ENCODE peak calls at places on chromosomes 6 and 20, in five cellular contexts. One of them, this sample, is unnamed.

GRCh38 chr20:10022615-10023014 is 12.2 kb upstream of the ANKEF1 start:
- DNase-seq in IMR-90: no peak
- DNase-seq in lower leg skin: no peak
- DNase-seq in Peyer's patch: no peak
- DNase-seq in tibial nerve: no peak
- DNase-seq in this sample: no peak

GRCh38 chr6:53361549-53362031 is 12.8 kb upstream of the ELOVL5 start:
- DNase-seq in IMR-90: peak; percentile 30
- DNase-seq in lower leg skin: no peak
- DNase-seq in Peyer's patch: no peak
- DNase-seq in tibial nerve: no peak
- DNase-seq in this sample: no peak

GRCh38 chr20:1562622-1563021 is 5.1 kb upstream of the SIRPD start:
- DNase-seq in IMR-90: no peak
- DNase-seq in lower leg skin: no peak
- DNase-seq in Peyer's patch: no peak
- DNase-seq in tibial nerve: no peak
- DNase-seq in this sample: no peak

GRCh38 chr20:63846128-63846771 is 15.0 kb upstream of the ABHD16B start:
- DNase-seq in IMR-90: no peak
- DNase-seq in lower leg skin: no peak
- DNase-seq in Peyer's patch: no peak
- DNase-seq in tibial nerve: no peak
- DNase-seq in this sample: peak; percentile 64

GRCh38 chr6:144377586-144377985 is 92.5 kb downstream of the UTRN start:
- DNase-seq in IMR-90: peak; percentile 86
- DNase-seq in lower leg skin: no peak
- DNase-seq in Peyer's patch: no peak
- DNase-seq in tibial nerve: no peak
- DNase-seq in this sample: no peak

GRCh38 chr6:3453410-3453809 is 3.4 kb downstream of the SLC22A23 start:
- DNase-seq in IMR-90: no peak
- DNase-seq in lower leg skin: no peak
- DNase-seq in Peyer's patch: no peak
- DNase-seq in tibial nerve: no peak
- DNase-seq in this sample: no peak

GRCh38 chr6:14547284-14548001 is 429.9 kb downstream of the CD83 start:
- DNase-seq in IMR-90: no peak
- DNase-seq in lower leg skin: no peak
- DNase-seq in Peyer's patch: no peak
- DNase-seq in tibial nerve: no peak
- DNase-seq in this sample: no peak

GRCh38 chr20:14441201-14441600 is 103.8 kb upstream of the FLRT3 start:
- DNase-seq in IMR-90: peak; percentile 68
- DNase-seq in lower leg skin: no peak
- DNase-seq in Peyer's patch: no peak
- DNase-seq in tibial nerve: no peak
- DNase-seq in this sample: no peak

GRCh38 chr6:125913864-125914351 is 42.7 kb upstream of the HINT3 start:
- DNase-seq in IMR-90: peak; percentile 100
- DNase-seq in lower leg skin: no peak
- DNase-seq in Peyer's patch: no peak
- DNase-seq in tibial nerve: no peak
- DNase-seq in this sample: no peak

GRCh38 chr6:95848717-95849116 is 167.1 kb upstream of the FUT9 start:
- DNase-seq in IMR-90: no peak
- DNase-seq in lower leg skin: no peak
- DNase-seq in Peyer's patch: no peak
- DNase-seq in tibial nerve: no peak
- DNase-seq in this sample: no peak

GRCh38 chr6:157020398-157021266 is 243.5 kb downstream of the ARID1B start:
- DNase-seq in IMR-90: peak; percentile 67
- DNase-seq in lower leg skin: peak; percentile 93
- DNase-seq in Peyer's patch: no peak
- DNase-seq in tibial nerve: peak; percentile 52
- DNase-seq in this sample: no peak

GRCh38 chr6:154920502-154921200 is 74.5 kb upstream of the TIAM2 start:
- DNase-seq in IMR-90: no peak
- DNase-seq in lower leg skin: peak; percentile 37
- DNase-seq in Peyer's patch: no peak
- DNase-seq in tibial nerve: no peak
- DNase-seq in this sample: no peak

DNA sequence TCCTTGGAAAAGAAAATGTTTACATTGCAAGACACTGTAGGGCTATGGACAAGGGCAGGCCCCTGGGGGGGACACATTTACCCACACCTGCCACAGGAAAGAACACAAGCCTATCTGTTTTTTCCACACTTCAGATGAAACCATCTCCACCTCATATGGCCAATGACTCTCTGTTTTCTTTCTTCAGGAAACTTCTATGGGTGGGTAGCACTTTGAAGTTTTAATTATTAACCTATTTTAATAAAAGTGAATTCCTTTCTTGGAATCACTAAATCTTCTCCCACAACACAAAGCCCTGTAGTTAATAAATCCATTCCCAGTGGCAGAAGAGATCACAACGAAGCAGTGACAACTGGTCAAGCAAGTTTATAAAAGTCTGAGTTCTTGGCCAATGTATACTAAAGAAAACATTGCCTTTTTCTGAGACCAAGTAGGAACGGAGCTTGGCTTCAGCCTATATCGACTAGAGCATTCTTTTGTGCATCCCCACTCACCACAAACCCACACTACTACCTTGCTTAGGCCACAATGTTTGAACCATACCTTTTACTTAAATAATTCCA is 125.1 kb upstream of the CARMIL1 start:
- DNase-seq in IMR-90: no peak
- DNase-seq in lower leg skin: no peak
- DNase-seq in Peyer's patch: no peak
- DNase-seq in tibial nerve: no peak
- DNase-seq in this sample: no peak
- TF ChIP-seq POLR2A in IMR-90: no peak
- TF ChIP-seq POLR2A in lower leg skin: no peak
- TF ChIP-seq POLR2A in Peyer's patch: no peak
- TF ChIP-seq POLR2A in tibial nerve: no peak
- TF ChIP-seq POLR2A in this sample: no peak

GRCh38 chr6:146857960-146858308 is 259.2 kb downstream of the ADGB start:
- DNase-seq in IMR-90: no peak
- DNase-seq in lower leg skin: no peak
- DNase-seq in Peyer's patch: no peak
- DNase-seq in tibial nerve: peak; percentile 22
- DNase-seq in this sample: no peak
- TF ChIP-seq POLR2A in IMR-90: no peak
- TF ChIP-seq POLR2A in lower leg skin: no peak
- TF ChIP-seq POLR2A in Peyer's patch: no peak
- TF ChIP-seq POLR2A in tibial nerve: no peak
- TF ChIP-seq POLR2A in this sample: no peak

GRCh38 chr6:16239090-16239797 is 857 bp downstream of the GMPR start:
- DNase-seq in IMR-90: peak; percentile 44
- DNase-seq in lower leg skin: peak; percentile 92
- DNase-seq in Peyer's patch: peak; percentile 64
- DNase-seq in tibial nerve: peak; percentile 54
- DNase-seq in this sample: peak; percentile 80
- TF ChIP-seq POLR2A in IMR-90: no peak
- TF ChIP-seq POLR2A in lower leg skin: no peak
- TF ChIP-seq POLR2A in Peyer's patch: no peak
- TF ChIP-seq POLR2A in tibial nerve: no peak
- TF ChIP-seq POLR2A in this sample: no peak

DNA sequence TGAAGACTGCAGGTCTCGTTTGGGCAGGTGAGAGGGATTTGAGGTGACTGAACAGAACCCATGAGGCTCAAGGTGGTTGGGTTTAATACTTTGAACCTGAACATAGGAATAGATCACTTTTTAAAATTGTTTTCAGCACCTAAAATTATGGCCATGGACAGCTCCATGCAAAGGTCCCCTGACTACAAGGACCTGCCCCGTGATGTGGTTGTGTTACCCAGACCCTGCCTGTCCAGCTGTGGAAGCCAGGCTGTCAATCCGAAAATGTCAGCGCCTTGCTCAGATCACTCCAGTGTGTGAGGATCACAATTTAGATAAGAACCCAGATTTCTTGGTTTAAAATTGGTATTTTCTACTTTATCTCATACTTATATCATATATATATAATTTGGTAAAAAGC is 23.8 kb upstream of the RPS6KA2 start:
- DNase-seq in IMR-90: no peak
- DNase-seq in lower leg skin: no peak
- DNase-seq in Peyer's patch: no peak
- DNase-seq in tibial nerve: no peak
- DNase-seq in this sample: peak; percentile 13
- TF ChIP-seq POLR2A in IMR-90: no peak
- TF ChIP-seq POLR2A in lower leg skin: no peak
- TF ChIP-seq POLR2A in Peyer's patch: no peak
- TF ChIP-seq POLR2A in tibial nerve: no peak
- TF ChIP-seq POLR2A in this sample: no peak

GRCh38 chr6:158408552-158409130 is 96.4 kb downstream of the TULP4 start:
- DNase-seq in IMR-90: peak; percentile 76
- DNase-seq in lower leg skin: no peak
- DNase-seq in Peyer's patch: no peak
- DNase-seq in tibial nerve: peak; percentile 53
- DNase-seq in this sample: no peak
- TF ChIP-seq POLR2A in IMR-90: no peak
- TF ChIP-seq POLR2A in lower leg skin: no peak
- TF ChIP-seq POLR2A in Peyer's patch: no peak
- TF ChIP-seq POLR2A in tibial nerve: no peak
- TF ChIP-seq POLR2A in this sample: no peak

DNA sequence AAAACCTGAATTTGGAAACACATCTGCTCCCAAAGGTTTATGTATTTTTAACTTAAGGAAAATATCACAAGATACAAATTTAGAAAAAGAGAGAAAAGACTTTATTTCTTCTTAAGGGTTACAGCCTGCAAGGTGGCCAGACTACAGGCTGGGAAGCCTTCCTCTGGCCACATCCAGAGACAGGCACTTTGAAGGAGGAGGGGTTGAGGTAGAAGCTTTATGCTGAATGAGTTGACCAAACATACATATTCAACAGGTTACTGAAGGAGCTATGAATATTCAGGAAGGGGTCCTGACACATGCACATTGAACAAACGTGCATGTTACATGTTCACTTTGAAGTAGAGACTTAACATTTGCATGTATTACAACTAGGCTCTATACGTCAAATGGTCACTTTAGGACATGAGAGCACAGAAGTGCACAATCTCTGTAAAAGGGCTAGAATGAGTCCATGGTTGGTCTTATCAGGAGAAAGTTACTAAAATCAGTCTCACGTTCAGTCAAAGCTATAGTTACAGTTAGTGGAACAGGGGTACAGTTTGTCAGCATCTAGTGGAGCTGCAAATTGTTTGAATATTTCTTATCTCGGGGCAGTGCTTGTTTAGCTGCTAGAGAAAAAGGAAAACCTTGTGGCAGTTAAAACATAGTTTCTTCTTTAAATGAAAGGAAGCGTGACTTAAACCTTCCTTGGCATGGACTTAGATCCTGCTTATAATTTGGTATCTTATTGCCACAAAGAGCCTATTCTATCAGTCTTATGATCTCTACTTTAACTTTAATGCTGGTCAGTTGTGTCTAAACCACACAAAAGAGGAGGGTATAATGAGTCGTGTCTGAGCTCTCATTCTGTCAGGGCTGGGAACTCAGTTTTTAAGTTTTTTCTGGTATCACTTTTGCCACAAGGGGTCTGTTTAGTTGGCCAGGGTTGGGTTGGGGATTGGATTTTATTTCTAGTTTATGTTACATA is 4.6 kb upstream of the ZSCAN9 start:
- DNase-seq in IMR-90: peak; percentile 22
- DNase-seq in lower leg skin: no peak
- DNase-seq in Peyer's patch: no peak
- DNase-seq in tibial nerve: no peak
- DNase-seq in this sample: no peak
- TF ChIP-seq POLR2A in IMR-90: no peak
- TF ChIP-seq POLR2A in lower leg skin: no peak
- TF ChIP-seq POLR2A in Peyer's patch: no peak
- TF ChIP-seq POLR2A in tibial nerve: no peak
- TF ChIP-seq POLR2A in this sample: no peak

GRCh38 chr20:54199283-54199682 is 8.6 kb upstream of the PFDN4 start:
- DNase-seq in IMR-90: no peak
- DNase-seq in lower leg skin: no peak
- DNase-seq in Peyer's patch: no peak
- DNase-seq in tibial nerve: no peak
- DNase-seq in this sample: no peak

GRCh38 chr20:54197621-54198604 is 10.0 kb upstream of the PFDN4 start:
- DNase-seq in IMR-90: peak; percentile 49
- DNase-seq in lower leg skin: no peak
- DNase-seq in Peyer's patch: no peak
- DNase-seq in tibial nerve: no peak
- DNase-seq in this sample: peak; percentile 53

GRCh38 chr20:54195483-54196472 is 12.1 kb upstream of the PFDN4 start:
- DNase-seq in IMR-90: no peak
- DNase-seq in lower leg skin: no peak
- DNase-seq in Peyer's patch: no peak
- DNase-seq in tibial nerve: no peak
- DNase-seq in this sample: no peak

GRCh38 chr20:54193817-54194216 is 14.1 kb upstream of the PFDN4 start:
- DNase-seq in IMR-90: no peak
- DNase-seq in lower leg skin: no peak
- DNase-seq in Peyer's patch: no peak
- DNase-seq in tibial nerve: no peak
- DNase-seq in this sample: no peak

DNA sequence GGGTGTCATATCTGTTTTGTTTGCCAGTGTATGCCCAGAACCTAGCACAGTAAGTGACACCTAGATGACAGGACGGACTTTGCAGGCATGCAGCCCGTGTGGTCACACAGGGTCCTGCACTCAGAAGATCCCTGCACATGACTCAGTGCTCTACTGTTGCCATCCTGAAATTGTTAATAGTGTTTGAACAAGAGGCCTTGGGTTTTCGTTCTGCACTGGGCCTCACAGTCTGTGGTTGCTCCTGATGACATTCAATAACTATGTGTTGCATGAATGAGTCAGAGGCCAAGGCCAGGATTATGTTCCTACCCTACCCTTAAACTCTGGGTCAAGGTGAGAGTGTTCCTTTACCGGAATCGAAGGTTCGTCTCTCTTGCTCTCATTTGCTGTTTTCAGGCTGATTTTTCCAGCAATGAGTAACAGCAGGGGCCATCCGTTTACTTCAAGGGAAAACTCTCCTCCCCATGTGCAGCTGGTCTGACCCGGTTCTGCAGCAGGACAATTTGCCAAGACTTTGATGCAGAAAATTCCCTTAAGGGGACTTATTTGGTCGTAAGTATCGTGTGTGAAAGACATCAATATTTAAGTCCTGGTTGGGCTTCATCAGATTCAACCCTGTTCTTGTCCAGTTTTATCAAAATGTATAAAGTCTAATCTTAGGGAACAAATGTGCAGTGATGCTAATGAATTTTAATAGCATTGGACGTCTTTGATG is 13.0 kb upstream of the PFDN4 start:
- DNase-seq in IMR-90: peak; percentile 3
- DNase-seq in lower leg skin: no peak
- DNase-seq in Peyer's patch: no peak
- DNase-seq in tibial nerve: no peak
- DNase-seq in this sample: no peak
- TF ChIP-seq POLR2A in IMR-90: no peak
- TF ChIP-seq POLR2A in lower leg skin: no peak
- TF ChIP-seq POLR2A in Peyer's patch: no peak
- TF ChIP-seq POLR2A in tibial nerve: no peak
- TF ChIP-seq POLR2A in this sample: no peak